ENCODE peak calls at places on chromosomes 1 and 21, in four cellular contexts. J, W, N and E are unnamed samples.

GRCh38 chr1:81819613-81820012 is 18.9 kb downstream of the ADGRL2 start:
- DNase-seq in J (no peak), W (no peak), N (no peak), E (no peak)

GRCh38 chr1:41486892-41487728 is 2.6 kb upstream of the EDN2 start:
- DNase-seq in J (no peak), W (no peak), N (no peak), E (no peak)

GRCh38 chr21:17667256-17667655 is 54.6 kb upstream of the BTG3 start:
- DNase-seq in J (no peak), W (no peak), N (no peak), E (no peak)

GRCh38 chr1:18104546-18105100 is 3.0 kb upstream of the IGSF21 start:
- DNase-seq in J (no peak), W (no peak), N (no peak), E (no peak)

GRCh38 chr1:43979528-43980254 is 681 bp downstream of the B4GALT2 start:
- DNase-seq in J (no peak), W (no peak), N (peak), E (peak)

GRCh38 chr1:106889054-106889453 is 167.4 kb upstream of the PRMT6 start:
- DNase-seq in J (no peak), W (no peak), N (no peak), E (no peak)

GRCh38 chr1:195740862-195741261 is 867.4 kb downstream of the KCNT2 start:
- DNase-seq in J (no peak), W (no peak), N (no peak), E (no peak)

GRCh38 chr1:5740865-5741860 is 251.1 kb downstream of the NPHP4 start:
- DNase-seq in J (no peak), W (no peak), N (no peak), E (no peak)

GRCh38 chr1:36284517-36284916 is 21.7 kb upstream of the SH3D21 start:
- DNase-seq in J (no peak), W (no peak), N (no peak), E (no peak)

GRCh38 chr1:69657976-69658375 is 90.3 kb downstream of the LRRC7 start:
- DNase-seq in J (no peak), W (no peak), N (no peak), E (peak)

GRCh38 chr1:101338714-101339430 is 102.1 kb downstream of the S1PR1 start:
- DNase-seq in J (no peak), W (peak), N (no peak), E (no peak)

GRCh38 chr1:53979712-53980450 is 33.7 kb downstream of the LRRC42 start:
- DNase-seq in J (no peak), W (no peak), N (no peak), E (no peak)

GRCh38 chr1:234554478-234555311 is 55.3 kb downstream of the IRF2BP2 start:
- DNase-seq in J (no peak), W (no peak), N (no peak), E (no peak)

GRCh38 chr1:48227165-48228013 is 4.9 kb downstream of the SLC5A9 start:
- DNase-seq in J (peak), W (no peak), N (peak), E (no peak)

GRCh38 chr1:50417946-50418599 is 5.2 kb downstream of the DMRTA2 start:
- DNase-seq in J (no peak), W (no peak), N (no peak), E (no peak)
- TF ChIP-seq CTCF in J (no peak), W (no peak), N (no peak), E (no peak)

GRCh38 chr1:24739241-24739640 is 6.0 kb upstream of the CLIC4 start:
- DNase-seq in J (no peak), W (no peak), N (no peak), E (no peak)

GRCh38 chr1:24735619-24736375 is 9.4 kb upstream of the CLIC4 start:
- DNase-seq in J (peak), W (no peak), N (no peak), E (peak)

GRCh38 chr1:24737368-24738117 is 7.7 kb upstream of the CLIC4 start:
- DNase-seq in J (no peak), W (no peak), N (no peak), E (no peak)

DNA sequence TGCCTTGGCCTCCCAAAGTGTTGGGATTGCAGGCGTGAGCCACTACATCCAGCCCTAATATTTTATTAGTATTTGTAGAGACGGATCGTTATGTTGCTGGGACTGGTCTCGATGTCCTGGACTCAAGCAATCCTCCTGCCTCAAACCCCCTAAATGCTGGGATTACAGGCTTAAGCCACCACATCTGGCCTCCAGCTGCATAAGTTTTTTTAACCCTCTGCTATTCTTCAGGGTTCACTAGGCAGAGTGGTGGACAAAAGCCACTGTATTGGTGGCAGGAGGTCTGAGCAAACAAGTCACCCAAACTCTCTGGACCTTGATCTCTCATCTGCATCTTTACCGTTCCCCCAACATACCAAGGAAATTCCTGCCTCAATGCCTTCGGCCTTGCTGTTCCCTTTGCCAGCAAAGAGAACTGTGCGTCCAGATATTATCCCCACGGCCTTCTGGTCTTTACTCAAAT is 10.1 kb upstream of the CLIC4 start:
- DNase-seq in J (no peak), W (no peak), N (no peak), E (no peak)
- H3K4me3 ChIP-seq in J (no peak), W (no peak), N (no peak), E (no peak)

GRCh38 chr1:160548960-160549664 is 26.1 kb upstream of the SLAMF6 start:
- DNase-seq in J (peak), W (no peak), N (no peak), E (no peak)

GRCh38 chr1:160548183-160548582 is 25.1 kb upstream of the SLAMF6 start:
- DNase-seq in J (no peak), W (no peak), N (no peak), E (no peak)

GRCh38 chr1:160552425-160552824 is 26.9 kb downstream of the CD84 start:
- DNase-seq in J (no peak), W (no peak), N (no peak), E (no peak)

GRCh38 chr1:160549665-160550006 is 26.6 kb upstream of the SLAMF6 start:
- DNase-seq in J (no peak), W (no peak), N (no peak), E (no peak)

GRCh38 chr1:160550572-160551034 is 27.5 kb upstream of the SLAMF6 start:
- DNase-seq in J (peak), W (peak), N (peak), E (no peak)
- TF ChIP-seq CTCF in J (peak), W (peak), N (no peak), E (no peak)

DNA sequence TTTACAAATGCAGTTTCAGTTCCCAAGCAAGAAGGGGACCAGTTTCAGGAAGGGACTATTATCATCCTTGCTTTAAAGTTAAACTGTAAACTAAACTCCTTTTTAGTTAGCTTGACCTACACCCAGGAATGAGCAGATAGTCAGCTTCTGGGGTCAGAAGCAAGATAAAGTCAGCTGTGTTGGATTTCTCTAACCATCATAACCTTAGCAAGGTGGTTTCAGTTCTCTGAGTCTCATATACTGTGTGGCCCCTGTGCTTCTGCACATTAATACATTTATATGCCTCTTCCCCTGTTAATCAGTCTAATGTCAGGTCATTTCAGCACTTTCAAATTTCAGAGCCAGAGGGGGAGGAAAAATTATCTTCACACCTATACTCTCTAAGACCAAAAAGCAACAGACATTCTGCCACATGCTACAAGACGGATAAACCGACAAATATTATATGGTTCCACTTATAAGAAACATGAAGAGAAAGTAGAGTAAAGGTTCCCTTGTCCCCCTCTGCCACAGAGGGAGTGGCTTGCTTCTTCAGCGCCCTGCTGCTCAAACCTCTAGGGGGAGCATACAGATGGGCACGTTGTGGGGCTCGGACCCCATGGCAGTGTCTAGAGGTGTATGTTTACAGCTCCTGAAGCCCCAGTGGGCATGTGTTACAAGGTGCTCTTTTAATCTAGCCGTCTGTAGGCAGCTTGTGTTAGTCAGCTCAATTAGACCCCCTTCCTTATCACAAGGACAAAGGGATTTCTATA is 89.1 kb downstream of the SMYD3 start:
- DNase-seq in J (no peak), W (no peak), N (no peak), E (no peak)
- H3K4me3 ChIP-seq in J (no peak), W (no peak), N (no peak), E (no peak)

DNA sequence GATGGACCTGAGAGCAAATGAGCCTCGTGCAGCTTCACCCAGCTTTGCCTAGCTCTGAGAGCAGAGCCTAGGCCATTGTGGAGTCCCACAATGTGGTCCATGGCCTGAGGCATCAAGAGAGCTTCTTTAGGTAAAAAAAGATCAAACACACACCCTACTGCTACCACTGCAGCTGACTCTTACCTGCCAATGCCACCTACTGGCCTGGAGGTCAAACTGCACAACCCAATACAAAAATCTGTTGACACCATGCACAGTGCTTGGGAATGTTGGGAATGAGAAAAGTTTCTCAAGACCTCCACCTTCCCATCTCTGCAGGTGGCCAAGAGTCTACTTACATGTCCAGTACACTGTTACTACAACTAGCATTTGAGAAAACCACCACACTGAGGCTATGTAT is 60.6 kb downstream of the UCHL5 start:
- DNase-seq in J (peak), W (no peak), N (no peak), E (no peak)
- TF ChIP-seq CTCF in J (peak), W (no peak), N (peak), E (peak)

DNA sequence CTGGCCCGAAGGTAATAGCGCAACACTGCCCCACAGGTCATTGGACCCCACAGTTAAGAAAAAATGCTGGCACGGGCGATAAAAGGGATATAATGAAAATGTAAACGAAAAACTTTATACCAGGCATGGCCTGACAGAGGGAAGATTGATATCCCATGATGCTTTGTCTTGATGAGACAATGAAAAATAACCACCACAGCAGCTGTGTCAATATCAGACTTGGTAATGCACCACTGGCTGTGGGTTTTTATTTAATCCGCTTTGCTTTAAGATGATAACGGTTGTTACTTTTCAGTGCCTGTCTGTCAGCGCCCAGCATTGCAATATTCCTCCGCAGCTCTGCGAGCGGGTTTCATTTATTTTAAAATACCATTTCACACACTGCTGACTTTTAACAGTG is 150.5 kb downstream of the NUF2 start:
- DNase-seq in J (no peak), W (no peak), N (no peak), E (no peak)
- H3K4me3 ChIP-seq in J (no peak), W (no peak), N (no peak), E (no peak)

GRCh38 chr1:161727343-161727924 is 6.1 kb downstream of the FCRLB start:
- DNase-seq in J (no peak), W (peak), N (peak), E (peak)

GRCh38 chr1:161726631-161727342 is 5.4 kb downstream of the FCRLB start:
- DNase-seq in J (peak), W (peak), N (peak), E (peak)

GRCh38 chr1:161728376-161729226 is 7.3 kb downstream of the FCRLB start:
- DNase-seq in J (no peak), W (no peak), N (no peak), E (no peak)

GRCh38 chr1:161723459-161724149 is 2.3 kb downstream of the FCRLB start:
- DNase-seq in J (no peak), W (no peak), N (no peak), E (no peak)

DNA sequence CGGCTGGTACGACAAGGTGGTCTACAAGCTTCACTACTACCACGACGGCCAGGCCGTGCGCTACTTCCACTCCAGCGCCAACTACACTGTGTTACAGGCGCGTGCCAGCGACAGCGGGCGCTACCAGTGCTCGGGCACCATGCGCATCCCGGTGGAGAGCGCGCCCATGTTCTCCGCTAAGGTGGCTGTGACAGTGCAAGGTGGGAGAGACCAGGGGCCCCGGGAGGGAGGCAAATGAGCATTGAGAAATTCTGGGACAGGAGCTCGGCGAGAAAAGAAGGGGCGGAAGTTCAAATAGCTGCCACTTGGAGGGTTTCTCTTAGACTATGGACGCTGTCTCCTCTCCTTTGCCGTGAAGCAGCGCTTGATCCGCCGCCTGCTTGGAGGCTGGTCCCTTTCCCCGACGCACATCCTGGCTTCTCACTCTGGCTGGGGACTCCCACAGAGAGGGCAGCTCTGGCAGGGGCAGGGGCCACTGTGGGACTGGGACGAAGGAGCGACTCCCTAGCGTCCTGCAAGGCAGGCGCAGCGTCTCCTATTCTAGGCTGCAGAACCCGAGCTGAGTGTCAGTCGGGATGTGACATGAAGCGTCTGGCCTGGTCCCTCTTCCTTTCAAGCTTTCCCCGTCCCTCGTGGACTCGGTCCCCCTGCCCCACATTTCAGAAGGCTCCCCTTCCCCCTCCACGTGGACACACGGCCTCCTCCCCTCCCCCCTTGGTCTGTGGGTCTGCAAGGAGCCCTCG is 4.7 kb downstream of the FCRLB start:
- DNase-seq in J (peak), W (peak), N (peak), E (peak)
- TF ChIP-seq CTCF in J (peak), W (no peak), N (no peak), E (peak)

GRCh38 chr1:226692868-226693267 is 46.2 kb downstream of the ITPKB start:
- DNase-seq in J (no peak), W (no peak), N (no peak), E (no peak)

GRCh38 chr1:226690460-226690982 is 48.6 kb downstream of the ITPKB start:
- DNase-seq in J (no peak), W (peak), N (no peak), E (no peak)

GRCh38 chr1:226691257-226691656 is 47.8 kb downstream of the ITPKB start:
- DNase-seq in J (peak), W (peak), N (no peak), E (no peak)

GRCh38 chr1:226695335-226695900 is 43.7 kb downstream of the ITPKB start:
- DNase-seq in J (no peak), W (no peak), N (no peak), E (no peak)

DNA sequence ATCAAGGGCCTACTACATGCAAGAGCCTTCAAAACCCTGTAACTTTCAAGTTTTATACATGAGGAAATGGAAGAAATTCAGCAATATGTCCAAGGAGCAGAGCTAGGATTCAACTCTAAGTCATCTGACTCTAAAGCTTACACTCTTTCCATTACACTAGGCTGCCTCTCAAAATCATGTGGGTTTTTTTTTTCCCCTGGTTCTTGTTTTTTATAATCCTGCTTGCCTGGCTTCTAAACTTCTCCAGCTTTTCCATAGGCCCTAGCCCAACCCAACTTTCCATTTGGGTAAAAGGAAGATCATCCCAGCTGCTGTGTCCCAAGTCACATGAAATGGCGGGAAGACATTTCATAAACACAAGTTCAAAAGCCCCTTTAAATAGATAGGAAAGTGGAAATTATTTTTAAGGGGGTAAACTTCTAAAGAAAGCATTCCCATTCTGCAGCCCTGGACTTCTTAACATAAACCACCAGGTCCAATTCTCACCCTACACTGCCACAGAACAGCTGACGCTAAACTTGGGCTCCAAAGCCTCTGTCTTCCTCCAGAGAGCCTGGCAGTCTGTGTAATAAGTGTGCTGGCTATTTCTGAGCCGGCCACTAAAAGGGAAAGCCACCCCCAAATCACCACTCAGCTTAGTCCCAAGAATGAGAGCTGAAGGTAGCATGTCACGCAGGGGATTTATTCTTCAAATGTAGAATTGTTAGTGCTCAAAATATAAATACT is 46.9 kb downstream of the ITPKB start:
- DNase-seq in J (no peak), W (no peak), N (no peak), E (no peak)
- H3K4me3 ChIP-seq in J (no peak), W (no peak), N (no peak), E (no peak)

DNA sequence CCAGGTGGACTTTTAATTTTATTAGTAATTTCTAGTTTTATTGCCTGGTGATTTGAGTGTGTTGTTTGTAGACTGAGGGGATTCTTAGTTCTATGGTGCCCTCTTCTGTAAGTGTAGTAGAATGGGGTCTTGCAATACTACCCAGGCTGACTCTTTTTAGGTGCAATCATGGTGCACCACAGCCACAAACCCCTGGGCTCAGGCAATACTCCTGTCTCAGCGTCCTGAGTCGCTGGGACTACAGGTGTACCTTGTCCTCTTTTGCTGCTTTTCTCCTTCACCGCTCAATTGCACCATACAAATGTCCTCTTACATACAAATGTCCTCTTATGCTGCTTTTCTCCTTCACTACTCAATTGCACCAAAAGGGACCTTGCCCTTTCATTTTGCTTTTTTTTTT is 43.1 kb downstream of the SCP2 start:
- DNase-seq in J (peak), W (no peak), N (no peak), E (peak)
- TF ChIP-seq CTCF in J (peak), W (no peak), N (no peak), E (peak)

DNA sequence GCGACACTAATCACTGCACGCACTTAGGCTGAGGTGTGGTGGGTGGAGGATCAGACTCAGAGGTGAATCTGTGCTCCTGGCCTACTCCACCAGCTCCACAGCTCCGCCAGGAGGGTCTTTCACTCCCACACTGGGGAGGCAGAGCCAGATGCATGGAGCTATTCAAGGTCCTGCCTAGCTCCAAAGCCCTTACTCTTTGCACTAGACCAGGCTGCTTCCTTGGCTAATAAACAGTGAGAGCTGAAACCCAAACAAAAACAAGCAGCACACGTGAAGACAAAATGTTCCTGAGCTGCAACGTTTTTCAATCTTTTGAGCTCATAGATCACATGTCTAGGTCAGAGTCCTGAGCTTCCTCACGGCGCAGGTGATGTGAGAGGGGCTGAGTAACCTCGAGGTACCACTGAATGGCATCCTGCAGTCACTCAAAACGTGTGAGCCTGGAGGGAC is 19.2 kb downstream of the CAPZB start:
- DNase-seq in J (no peak), W (peak), N (no peak), E (peak)
- H3K4me3 ChIP-seq in J (no peak), W (no peak), N (no peak), E (no peak)